ENCODE peak calls at places on chromosomes 7 and 10, in eight cellular contexts. H, F, Y, L, G, D, W and T are unnamed samples.

GRCh38 chr10:109895095-109895818 is 28.1 kb downstream of the XPNPEP1 start:
- DNase-seq in W (no peak), D (peak; percentile 54), H (peak; percentile 46), Y (no peak), L (peak; percentile 44), G (no peak), F (peak; percentile 73), T (no peak)

GRCh38 chr7:98133181-98133580 is 26.5 kb downstream of the LMTK2 start:
- DNase-seq in D (peak; percentile 37), F (peak; percentile 36), W (no peak), L (no peak), H (no peak), Y (no peak), G (no peak), T (no peak)

GRCh38 chr7:154960063-154960790 is 42.7 kb downstream of the PAXIP1 start:
- DNase-seq in W (peak; percentile 25), D (no peak), G (no peak), Y (no peak), L (no peak), H (peak; percentile 46), F (peak; percentile 33), T (no peak)

GRCh38 chr7:30163231-30163894 is 28.6 kb downstream of the MTURN start:
- DNase-seq in L (no peak), H (no peak), D (no peak), Y (no peak), W (no peak), F (peak; percentile 5), G (no peak), T (no peak)

GRCh38 chr7:6709808-6710207 is 3.1 kb upstream of the ZNF12 start:
- DNase-seq in G (no peak), H (peak; percentile 37), D (no peak), Y (no peak), L (no peak), W (no peak), F (no peak), T (no peak)

GRCh38 chr7:17144313-17144712 is 154.1 kb upstream of the AHR start:
- DNase-seq in G (no peak), L (no peak), D (peak; percentile 42), H (no peak), W (no peak), Y (peak; percentile 26), F (peak; percentile 65), T (no peak)

GRCh38 chr10:70925377-70926214 is 37.2 kb upstream of the PCBD1 start:
- DNase-seq in W (no peak), F (peak; percentile 32), H (peak; percentile 60), D (peak; percentile 36), Y (no peak), L (no peak), G (no peak), T (no peak)

GRCh38 chr10:33201056-33201780 is 133.2 kb downstream of the NRP1 start:
- DNase-seq in G (no peak), H (no peak), W (no peak), D (no peak), Y (no peak), L (no peak), F (no peak), T (no peak)

GRCh38 chr10:5338010-5338409 is 26.8 kb upstream of the UCN3 start:
- DNase-seq in Y (no peak), D (no peak), H (no peak), G (no peak), W (no peak), F (no peak), L (no peak), T (no peak)

GRCh38 chr7:82729172-82730030 is 285.8 kb upstream of the CACNA2D1 start:
- DNase-seq in L (peak; percentile 46), G (no peak), W (no peak), H (no peak), D (peak; percentile 69), F (peak; percentile 76), Y (no peak), T (no peak)

GRCh38 chr10:121418126-121418777 is 180.0 kb downstream of the FGFR2 start:
- DNase-seq in H (no peak), D (peak; percentile 5), G (no peak), F (peak; percentile 2), L (no peak), Y (no peak), W (peak; percentile 23), T (no peak)

GRCh38 chr10:130372866-130373265 is 236.7 kb downstream of the GLRX3 start:
- DNase-seq in H (no peak), D (no peak), G (peak; percentile 55), W (no peak), L (no peak), Y (no peak), F (no peak), T (no peak)

GRCh38 chr7:1407883-1408282 is 51.4 kb downstream of the MICALL2 start:
- DNase-seq in Y (no peak), F (no peak), L (no peak), D (no peak), G (no peak), W (no peak), H (no peak), T (no peak)

GRCh38 chr10:98404571-98405396 is 10.2 kb downstream of the PYROXD2 start:
- DNase-seq in D (no peak), L (no peak), G (no peak), F (peak; percentile 56), Y (peak; percentile 60), H (no peak), W (no peak), T (no peak)

GRCh38 chr7:104825099-104825498 is 188.9 kb upstream of the KMT2E start:
- DNase-seq in Y (no peak), H (no peak), D (no peak), L (no peak), F (no peak), G (no peak), W (no peak), T (no peak)

GRCh38 chr10:71863203-71863602 is 12.2 kb upstream of the PSAP start:
- DNase-seq in D (no peak), G (peak; percentile 12), F (peak; percentile 62), Y (no peak), W (no peak), H (no peak), L (no peak), T (no peak)

GRCh38 chr7:151310578-151310977 is 31.0 kb upstream of the NUB1 start:
- DNase-seq in F (peak; percentile 53), H (no peak), Y (no peak), L (no peak), G (no peak), D (peak; percentile 39), W (peak; percentile 47), T (no peak)
- TF ChIP-seq CTCF in F (peak; percentile 62), H (no peak), Y (peak; percentile 41), L (peak; percentile 41), G (no peak), D (peak; percentile 46), W (peak; percentile 65), T (peak; percentile 65)

GRCh38 chr10:7567896-7568295 is 98.9 kb downstream of the ITIH5 start:
- DNase-seq in G (no peak), F (no peak), W (no peak), Y (no peak), H (no peak), L (no peak), D (no peak), T (no peak)

GRCh38 chr10:7566891-7567290 is 99.9 kb downstream of the ITIH5 start:
- DNase-seq in W (no peak), G (no peak), D (no peak), H (no peak), Y (no peak), L (no peak), F (no peak), T (no peak)

GRCh38 chr10:7572435-7572834 is 94.3 kb downstream of the ITIH5 start:
- DNase-seq in Y (no peak), F (no peak), G (no peak), W (no peak), H (no peak), L (no peak), D (peak; percentile 76), T (no peak)

GRCh38 chr10:7576340-7576739 is 90.4 kb downstream of the ITIH5 start:
- DNase-seq in W (no peak), L (no peak), Y (no peak), H (no peak), D (no peak), G (no peak), F (no peak), T (no peak)

GRCh38 chr10:7571992-7572391 is 94.8 kb downstream of the ITIH5 start:
- DNase-seq in W (no peak), L (no peak), F (no peak), Y (no peak), G (no peak), D (peak; percentile 13), H (no peak), T (no peak)
- TF ChIP-seq CTCF in W (no peak), L (no peak), F (no peak), Y (no peak), G (no peak), D (no peak), H (no peak), T (no peak)

GRCh38 chr10:79200346-79200745 is 131.6 kb downstream of the ZMIZ1 start:
- DNase-seq in Y (no peak), G (no peak), L (no peak), F (no peak), W (no peak), H (no peak), D (no peak), T (no peak)

GRCh38 chr10:79203014-79203675 is 134.4 kb downstream of the ZMIZ1 start:
- DNase-seq in Y (no peak), L (no peak), D (no peak), H (no peak), F (no peak), W (no peak), G (no peak), T (no peak)

GRCh38 chr10:79201706-79202105 is 132.9 kb downstream of the ZMIZ1 start:
- DNase-seq in Y (no peak), D (no peak), H (no peak), G (no peak), W (no peak), L (no peak), F (no peak), T (no peak)

GRCh38 chr10:79203833-79204232 is 135.1 kb downstream of the ZMIZ1 start:
- DNase-seq in W (no peak), D (no peak), G (no peak), F (no peak), L (no peak), H (no peak), Y (no peak), T (no peak)

GRCh38 chr10:79202188-79203013 is 133.6 kb downstream of the ZMIZ1 start:
- DNase-seq in D (peak; percentile 38), H (no peak), G (no peak), W (no peak), Y (no peak), F (peak; percentile 53), L (no peak), T (no peak)
- TF ChIP-seq CTCF in D (peak; percentile 67), H (no peak), G (no peak), W (peak; percentile 65), Y (peak; percentile 67), F (peak; percentile 76), L (peak; percentile 60), T (peak; percentile 73)

DNA sequence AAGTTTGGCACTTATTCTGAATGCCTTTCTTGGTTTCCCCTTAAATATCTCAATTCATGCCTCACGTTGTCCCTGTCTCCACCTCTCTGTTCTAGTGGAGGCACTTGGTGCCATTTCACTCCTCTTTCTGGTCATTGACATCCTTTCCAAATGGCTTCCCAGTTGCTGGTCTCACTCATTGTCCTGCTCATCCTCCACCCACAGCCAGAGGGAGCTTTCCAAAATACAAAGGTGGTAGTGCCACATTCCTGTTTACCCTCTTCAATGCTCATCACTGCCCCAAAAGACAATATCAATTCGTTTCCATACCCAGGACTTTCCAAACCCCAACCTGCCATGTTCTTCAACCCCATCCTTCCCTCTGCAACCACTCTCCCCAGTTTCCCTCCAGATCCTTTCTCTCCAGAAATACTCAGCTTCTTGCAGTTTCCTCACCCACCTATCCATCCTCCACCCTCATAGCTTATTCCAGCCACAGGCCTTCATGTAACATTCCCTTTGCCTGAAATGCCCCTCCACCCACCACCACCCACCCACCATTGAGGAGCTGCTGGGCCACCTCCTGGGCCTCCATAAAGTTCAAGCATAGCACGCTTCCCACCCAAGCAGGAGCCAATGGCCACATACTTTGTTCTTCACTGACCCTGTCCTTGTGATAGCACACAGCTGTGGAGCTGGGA is 63.1 kb upstream of the ADRB1 start:
- DNase-seq in Y (no peak), H (no peak), G (no peak), F (no peak), W (no peak), D (no peak), L (no peak), T (no peak)
- TF ChIP-seq CTCF in Y (peak; percentile 30), H (no peak), G (peak; percentile 4), F (peak; percentile 48), W (peak; percentile 32), D (peak; percentile 17), L (peak; percentile 25), T (no peak)